ENCODE peak calls at places on chromosomes 3 and 15, in seven cellular contexts. V is activated T-cell treated with anti-CD3 and anti-CD28 coated beads, Interleukin-2, amount 50 U/mL, for 72 hours; C is NCI-H226; L is kidney epithelial cell; K is mucosa of gallbladder; Y is Peyer's patch; H is A549. D is an unnamed sample.

GRCh38 chr15:33405096-33405495 is 94.3 kb downstream of the RYR3 start:
- DNase-seq in C (no peak), H (no peak), V (no peak), Y (no peak), L (no peak), K (no peak), D (no peak)

GRCh38 chr15:85831415-85832113 is 36.8 kb upstream of the KLHL25 start:
- DNase-seq in V (peak), H (peak), L (no peak), K (peak), C (peak), Y (peak), D (peak)

GRCh38 chr3:110576962-110577361 is 494.7 kb upstream of the NECTIN3 start:
- DNase-seq in L (peak), C (peak), Y (no peak), V (no peak), K (no peak), H (peak), D (no peak)

GRCh38 chr3:63050548-63050947 is 175.3 kb upstream of the CADPS start:
- DNase-seq in K (no peak), Y (no peak), L (no peak), V (no peak), H (no peak), C (no peak), D (no peak)

GRCh38 chr3:179260949-179261765 is 10.2 kb upstream of the KCNMB3 start:
- DNase-seq in C (peak), K (peak), L (peak), Y (peak), H (peak), V (peak), D (peak)

GRCh38 chr3:156978471-156978961 is 152.4 kb downstream of the LEKR1 start:
- DNase-seq in C (no peak), K (no peak), H (no peak), Y (no peak), L (no peak), V (no peak), D (no peak)

GRCh38 chr3:63818282-63819150 is 583 bp upstream of the C3orf49 start:
- DNase-seq in C (no peak), H (peak), K (peak), V (peak), Y (no peak), L (no peak), D (peak)

GRCh38 chr15:39125904-39126303 is 455.0 kb upstream of the THBS1 start:
- DNase-seq in V (peak), C (no peak), L (no peak), K (no peak), Y (no peak), H (peak), D (peak)

GRCh38 chr3:52238193-52238760 is 681 bp downstream of the TWF2 start:
- DNase-seq in L (no peak), Y (peak), K (no peak), V (no peak), H (peak), C (no peak), D (no peak)

GRCh38 chr3:111244760-111245159 is 173.1 kb downstream of the NECTIN3 start:
- DNase-seq in V (no peak), L (no peak), K (no peak), H (no peak), Y (no peak), C (no peak), D (no peak)

GRCh38 chr3:10883478-10884234 is 67.6 kb downstream of the SLC6A11 start:
- DNase-seq in H (peak), L (no peak), K (no peak), Y (no peak), V (no peak), C (peak), D (no peak)

GRCh38 chr15:52331490-52332240 is 36.1 kb upstream of the MYO5C start:
- DNase-seq in V (peak), K (peak), H (peak), C (peak), Y (no peak), L (peak), D (peak)

GRCh38 chr3:30349507-30349906 is 256.9 kb upstream of the TGFBR2 start:
- DNase-seq in C (no peak), V (no peak), L (no peak), K (no peak), H (no peak), Y (no peak), D (no peak)

GRCh38 chr15:43522247-43522646 is 4.8 kb downstream of the MAP1A start:
- DNase-seq in K (no peak), C (no peak), L (no peak), Y (no peak), H (no peak), V (no peak), D (no peak)

GRCh38 chr3:62208385-62208784 is 165.0 kb downstream of the FEZF2 start:
- DNase-seq in K (no peak), H (no peak), L (no peak), V (no peak), C (no peak), Y (no peak), D (no peak)

GRCh38 chr3:154850921-154851320 is 229.2 kb upstream of the MME start:
- DNase-seq in K (no peak), L (no peak), Y (no peak), V (no peak), H (no peak), C (no peak), D (no peak)

GRCh38 chr3:32109256-32109655 is 2.8 kb downstream of the GPD1L start:
- DNase-seq in L (no peak), C (peak), H (no peak), K (peak), V (no peak), Y (peak), D (no peak)

GRCh38 chr3:132417695-132418520 is 606 bp downstream of the DNAJC13 start:
- DNase-seq in Y (no peak), H (peak), V (peak), L (no peak), C (peak), K (peak), D (peak)

GRCh38 chr15:64521726-64522164 is 61.4 kb downstream of the ZNF609 start:
- DNase-seq in K (peak), Y (no peak), H (peak), L (peak), V (no peak), C (peak), D (no peak)

GRCh38 chr3:36959821-36960220 is 15.0 kb upstream of the TRANK1 start:
- DNase-seq in V (no peak), H (no peak), L (no peak), K (no peak), C (no peak), Y (no peak), D (no peak)

GRCh38 chr15:63843901-63844317 is 10.2 kb upstream of the HERC1 start:
- DNase-seq in L (no peak), Y (no peak), H (peak), V (no peak), C (peak), K (no peak), D (no peak)

GRCh38 chr15:63905558-63906265 is 72.0 kb upstream of the HERC1 start:
- DNase-seq in H (no peak), C (no peak), L (no peak), K (no peak), V (no peak), Y (no peak), D (no peak)

GRCh38 chr15:92667291-92667904 is 11.8 kb upstream of the FAM174B start:
- DNase-seq in V (no peak), Y (peak), L (no peak), C (no peak), K (no peak), H (peak), D (no peak)

GRCh38 chr15:51737538-51738305 is at the start of gene LYSMD2:
- DNase-seq in C (peak), H (peak), Y (peak), L (no peak), V (peak), K (peak), D (peak)

GRCh38 chr15:83982748-83983147 is 252.8 kb upstream of the GOLGA6L4 start:
- DNase-seq in H (no peak), C (no peak), Y (no peak), L (no peak), V (no peak), K (no peak), D (no peak)

GRCh38 chr15:51286816-51287215 is 51.6 kb downstream of the CYP19A1 start:
- DNase-seq in C (no peak), K (no peak), V (no peak), Y (no peak), L (no peak), H (no peak), D (no peak)

GRCh38 chr3:11556851-11557644 is 86.7 kb downstream of the VGLL4 start:
- DNase-seq in Y (no peak), C (no peak), L (no peak), H (no peak), V (no peak), K (peak), D (no peak)

GRCh38 chr3:141373768-141374526 is 5.6 kb downstream of the ZBTB38 start:
- DNase-seq in Y (no peak), L (no peak), C (peak), K (no peak), V (no peak), H (peak), D (no peak)